ENCODE peak calls at places on chromosome 2, in six cellular contexts. K is astrocyte of the spinal cord; G is tibial artery; X is stimulated activated CD8-positive, alpha-beta memory T cell treated with anti-CD3 and anti-CD28 coated beads, Interleukin-4, amount 100 ng/mL, for 48 hours; D is OCI-M1; F is activated T-cell treated with anti-CD3 and anti-CD28 coated beads for 1 hour. B is an unnamed sample.

GRCh38 chr2:191677091-191677645 is 768 bp upstream of the NABP1 start:
- DNase-seq in K (peak), G (no peak), X (peak), D (peak), F (no peak), B (no peak)

GRCh38 chr2:20578895-20579825 is 71.7 kb downstream of the HS1BP3 start:
- DNase-seq in K (peak), G (peak), X (no peak), D (peak), F (no peak), B (peak)

GRCh38 chr2:46569061-46569560 is 89.7 kb downstream of the TMEM247 start:
- DNase-seq in K (peak), G (no peak), X (no peak), D (peak), F (no peak), B (no peak)

GRCh38 chr2:155250800-155251199 is 552.3 kb downstream of the KCNJ3 start:
- DNase-seq in K (no peak), G (no peak), X (no peak), D (peak), F (no peak), B (no peak)

GRCh38 chr2:128727404-128727803 is 408.7 kb upstream of the HS6ST1 start:
- DNase-seq in K (no peak), G (no peak), X (no peak), D (no peak), F (no peak), B (no peak)

GRCh38 chr2:43790118-43790517 is 16.3 kb downstream of the DYNC2LI1 start:
- DNase-seq in K (no peak), G (no peak), X (no peak), D (no peak), F (no peak), B (no peak)

GRCh38 chr2:232846055-232846454 is 24.0 kb upstream of the SNORC start:
- DNase-seq in K (no peak), G (no peak), X (no peak), D (no peak), F (no peak), B (no peak)

GRCh38 chr2:160294339-160294803 is 94.3 kb upstream of the ITGB6 start:
- DNase-seq in K (peak), G (no peak), X (peak), D (no peak), F (no peak), B (peak)

GRCh38 chr2:9188823-9189222 is 17.8 kb upstream of the ASAP2 start:
- DNase-seq in K (no peak), G (peak), X (no peak), D (no peak), F (no peak), B (no peak)

GRCh38 chr2:115609978-115610377 is 1167.5 kb downstream of the DPP10 start:
- DNase-seq in K (no peak), G (no peak), X (no peak), D (no peak), F (no peak), B (no peak)

GRCh38 chr2:180122874-180123273 is 115.8 kb upstream of the CWC22 start:
- DNase-seq in K (peak), G (no peak), X (no peak), D (no peak), F (no peak), B (no peak)

B was measured in left ventricle myocardium inferior.